ENCODE peak calls at places on chromosomes 3 and 15, in five cellular contexts. I, H, A, U and O are unnamed samples.

GRCh38 chr15:70068783-70069565 is 28.7 kb downstream of the TLE3 start:
- DNase-seq in H (no peak), I (no peak), U (no peak), A (no peak), O (no peak)

GRCh38 chr3:15055019-15055557 is 10.0 kb downstream of the MRPS25 start:
- DNase-seq in U (no peak), I (no peak), H (peak), A (no peak), O (no peak)

GRCh38 chr3:98593046-98593936 is at the start of gene CPOX:
- DNase-seq in I (peak), U (peak), A (peak), H (peak), O (peak)

GRCh38 chr3:146581877-146582508 is 23.2 kb downstream of the PLSCR5 start:
- DNase-seq in U (no peak), H (no peak), A (no peak), I (no peak), O (no peak)

GRCh38 chr3:69838696-69839515 is 99.6 kb downstream of the MITF start:
- DNase-seq in U (no peak), H (no peak), A (no peak), I (no peak), O (no peak)

GRCh38 chr3:76765526-76765925 is 274.4 kb upstream of the ROBO2 start:
- DNase-seq in H (no peak), I (no peak), A (no peak), U (no peak), O (no peak)

GRCh38 chr15:83053151-83053550 is 13.9 kb downstream of the BTBD1 start:
- DNase-seq in A (no peak), U (no peak), H (no peak), I (no peak), O (no peak)

GRCh38 chr3:185527364-185527763 is 25.0 kb downstream of the LIPH start:
- DNase-seq in U (no peak), I (no peak), A (no peak), H (no peak), O (no peak)

GRCh38 chr3:188901126-188901525 is 270.6 kb upstream of the TPRG1 start:
- DNase-seq in H (no peak), U (no peak), A (no peak), I (no peak), O (no peak)

GRCh38 chr3:156553705-156554356 is 1.1 kb downstream of the SSR3 start:
- DNase-seq in A (no peak), I (no peak), H (no peak), U (peak), O (no peak)

DNA sequence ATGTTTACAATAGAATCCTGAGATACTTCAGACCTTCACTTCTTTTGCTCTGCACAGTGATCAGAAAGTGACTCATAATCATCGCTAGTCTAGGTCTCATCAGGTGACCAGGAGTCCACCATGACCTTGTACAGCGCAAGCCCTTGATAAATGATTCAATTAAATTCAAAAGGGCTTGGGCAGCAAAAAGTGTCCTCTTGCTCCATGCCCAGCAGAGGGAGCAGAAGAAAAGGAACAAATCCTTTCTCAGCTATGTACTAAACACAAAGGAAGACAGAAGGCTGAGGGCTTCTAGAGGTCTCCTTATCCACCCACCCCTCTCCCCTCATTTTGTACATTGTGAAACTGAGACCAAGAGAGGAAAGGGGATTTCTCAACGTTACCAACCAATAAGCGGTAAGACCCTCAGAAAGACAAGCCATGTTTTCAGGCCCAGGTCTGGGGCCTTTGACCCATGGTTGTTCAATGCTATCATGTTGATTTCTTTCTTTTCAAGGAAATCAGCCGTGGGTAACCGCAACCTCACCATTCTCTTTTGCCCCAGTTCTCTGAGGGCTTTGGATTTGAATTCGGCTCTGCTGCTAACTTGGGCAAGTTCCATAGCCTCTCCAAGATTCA is 74.8 kb downstream of the AQP9 start:
- DNase-seq in A (no peak), H (no peak), U (peak), I (no peak), O (no peak)
- TF ChIP-seq CTCF in A (peak), H (no peak), U (peak), I (no peak), O (peak)

DNA sequence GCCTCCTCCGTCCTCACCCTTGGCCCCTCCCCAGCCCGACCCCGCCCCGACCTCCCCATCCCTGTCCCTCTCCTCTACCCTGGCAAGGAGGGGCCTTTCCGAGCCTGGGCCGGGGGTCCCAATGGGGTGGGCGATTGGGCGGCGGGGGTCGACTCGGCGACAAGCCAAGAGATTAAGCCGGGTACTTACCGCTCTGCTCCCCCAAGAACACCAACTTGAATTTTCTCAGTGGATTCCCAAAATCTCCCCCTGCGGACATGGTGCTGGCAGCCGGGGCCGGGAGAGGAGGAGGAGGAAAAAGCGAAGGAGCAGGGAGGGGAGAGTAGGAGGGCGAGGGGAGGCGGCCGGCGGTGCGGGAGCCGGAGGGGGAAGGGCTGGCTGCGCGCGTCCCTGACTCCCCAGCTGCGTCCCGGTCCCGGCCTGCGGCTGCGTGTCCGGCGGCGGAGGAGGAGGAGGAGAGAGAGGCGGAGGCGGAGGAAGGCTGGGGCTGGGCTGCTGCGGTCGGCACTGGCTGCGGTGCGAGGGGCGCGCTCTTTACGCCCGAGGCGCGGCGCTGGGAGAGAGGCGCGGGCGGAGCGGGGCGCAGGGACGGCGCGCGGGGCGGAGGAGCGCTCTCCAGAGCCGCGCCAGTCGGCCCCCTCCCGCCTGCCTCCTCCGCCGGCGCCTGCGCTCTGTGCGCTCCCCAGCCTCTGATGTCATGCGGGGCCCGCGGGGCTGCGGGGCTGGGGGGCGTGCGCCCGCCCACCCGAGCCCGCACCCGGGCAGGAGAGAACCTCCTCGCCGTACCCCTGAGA is at the start of gene RAB6B:
- DNase-seq in A (peak), I (no peak), U (peak), H (no peak), O (peak)
- TF ChIP-seq CTCF in A (no peak), I (no peak), U (no peak), H (no peak), O (no peak)

DNA sequence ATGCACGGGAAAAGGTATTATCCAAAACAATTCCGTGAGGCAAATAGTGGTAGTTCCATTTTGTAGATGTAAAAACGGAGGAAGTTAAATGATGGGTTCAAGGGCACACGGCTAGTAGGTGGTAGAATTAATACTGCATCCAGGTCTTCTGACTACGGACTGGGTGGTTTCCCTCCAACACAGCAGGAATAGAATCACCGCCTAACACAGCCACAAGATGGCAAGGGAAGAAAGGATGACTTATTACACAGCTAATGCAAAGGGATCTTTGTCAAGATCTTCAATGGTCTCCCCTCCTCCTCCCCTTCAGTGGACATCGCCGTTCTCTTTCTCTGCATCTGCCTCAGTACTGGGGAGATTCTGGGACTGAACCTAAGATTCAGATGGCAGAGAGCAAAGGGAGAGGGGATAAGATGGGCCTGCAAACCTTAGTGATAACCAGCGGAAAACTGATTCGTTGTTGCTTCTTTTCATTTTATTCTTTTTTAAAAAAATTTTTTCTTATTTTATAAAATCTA is 574 bp upstream of the TOPBP1 start:
- DNase-seq in U (peak), A (no peak), I (no peak), H (no peak), O (no peak)
- TF ChIP-seq CTCF in U (no peak), A (no peak), I (no peak), H (no peak), O (no peak)

DNA sequence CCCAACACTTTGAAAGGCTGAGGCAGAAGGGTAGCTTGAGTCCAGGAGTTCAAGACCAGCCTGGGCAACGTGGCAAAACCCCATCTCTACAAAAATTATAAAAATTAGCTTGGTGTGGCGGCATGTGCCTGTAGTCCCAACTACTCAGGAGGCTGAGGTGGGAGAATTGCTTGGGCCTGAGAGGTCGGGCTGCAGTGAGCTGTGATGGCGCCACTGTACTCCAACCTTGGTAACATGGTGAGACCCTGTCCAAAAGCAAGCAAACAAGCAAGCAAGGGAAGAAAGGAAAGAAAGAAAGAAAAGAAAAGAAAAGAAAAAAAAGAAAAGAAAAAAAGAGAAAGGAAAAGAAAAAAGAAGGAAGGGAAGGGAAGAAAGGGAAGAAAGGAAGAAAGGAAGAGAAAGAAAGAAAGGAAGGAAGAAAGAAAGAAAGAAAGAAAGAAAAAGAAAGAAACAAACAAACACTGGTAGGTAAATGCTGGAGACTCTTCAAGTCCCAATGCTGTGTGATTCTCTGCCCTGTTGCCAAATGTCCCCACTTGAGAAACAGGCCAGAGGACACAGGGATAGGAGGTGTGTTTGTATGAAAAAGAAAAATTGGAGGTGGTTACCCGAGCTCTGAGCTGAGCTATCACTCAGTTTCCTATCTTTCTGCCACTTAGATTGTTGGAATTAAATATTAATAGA is 121.1 kb downstream of the RAB11A start:
- DNase-seq in H (no peak), A (no peak), U (no peak), I (no peak), O (no peak)
- TF ChIP-seq CTCF in H (no peak), A (no peak), U (no peak), I (no peak), O (no peak)